ENCODE peak calls at places on chromosomes 4 and X, in five cellular contexts. U is psoas muscle, M is upper lobe of left lung, I is left ventricle myocardium inferior, G is uterus. W is an unnamed sample. For H3K9me3 and H3K4me1, the result is how much of the 10 kb centered on the place peaks cover.

GRCh38 chr4:118279920-118280432 is 72.8 kb downstream of the PRSS12 start:
- DNase-seq in U (no peak), M (no peak), I (no peak), G (no peak), W (no peak)

GRCh38 chrX:54358424-54359211 is 772 bp upstream of the WNK3 start:
- DNase-seq in U (peak), M (peak), I (peak), G (peak), W (peak)

GRCh38 chr4:140188975-140189374 is 35.0 kb upstream of the MAML3 start:
- DNase-seq in U (peak), M (peak), I (no peak), G (peak), W (peak)

GRCh38 chr4:183342541-183343533 is 20.6 kb upstream of the CLDN24 start:
- DNase-seq in U (no peak), M (no peak), I (peak), G (no peak), W (no peak)

GRCh38 chrX:9832811-9833210 is 46.6 kb downstream of the SHROOM2 start:
- DNase-seq in U (no peak), M (no peak), I (no peak), G (no peak), W (no peak)

GRCh38 chrX:17412692-17413091 is 37.7 kb downstream of the NHS start:
- DNase-seq in U (no peak), M (no peak), I (no peak), G (no peak), W (no peak)

GRCh38 chr4:128159967-128160366 is 98.9 kb downstream of the LARP1B start:
- DNase-seq in U (no peak), M (no peak), I (no peak), G (no peak), W (no peak)

GRCh38 chrX:69412661-69413060 is 91.5 kb upstream of the NALF2 start:
- DNase-seq in U (no peak), M (no peak), I (no peak), G (no peak), W (no peak)

GRCh38 chr4:93467484-93468155 is 360.9 kb upstream of the ATOH1 start:
- DNase-seq in U (no peak), M (no peak), I (no peak), G (no peak), W (no peak)

GRCh38 chr4:93466440-93466839 is 362.1 kb upstream of the ATOH1 start:
- DNase-seq in U (no peak), M (no peak), I (no peak), G (no peak), W (no peak)

DNA sequence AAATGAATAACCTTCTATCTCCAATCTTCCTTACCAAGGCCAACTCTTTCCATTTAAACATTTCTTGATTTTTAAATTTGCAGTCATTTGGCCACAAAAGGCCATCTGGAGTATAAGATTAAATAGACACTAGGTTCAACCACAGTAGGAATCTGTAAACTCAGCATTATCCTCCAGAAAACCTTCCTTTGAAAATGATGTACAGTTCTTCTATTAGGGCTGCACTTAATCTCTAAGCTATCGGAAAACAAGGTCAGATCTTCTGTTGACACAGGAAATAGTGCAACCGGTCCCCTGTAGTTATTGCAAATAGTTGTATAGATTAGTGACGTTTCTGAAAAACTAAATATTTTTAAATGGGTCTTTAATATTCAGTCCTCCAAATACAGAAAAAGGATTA is 359.0 kb upstream of the ATOH1 start:
- DNase-seq in U (no peak), M (no peak), I (no peak), G (no peak), W (no peak)
- H3K9me3 ChIP-seq in U (under half), M (under half), I (under half), G (under half), W (under half)

GRCh38 chr4:76607266-76607799 is 172.3 kb downstream of the SHROOM3 start:
- DNase-seq in U (no peak), M (no peak), I (no peak), G (no peak), W (no peak)

GRCh38 chr4:76605099-76605563 is 170.1 kb downstream of the SHROOM3 start:
- DNase-seq in U (no peak), M (no peak), I (no peak), G (no peak), W (no peak)

GRCh38 chr4:76610751-76611150 is 175.7 kb downstream of the SHROOM3 start:
- DNase-seq in U (no peak), M (no peak), I (no peak), G (no peak), W (no peak)

GRCh38 chr4:76606662-76607265 is 171.7 kb downstream of the SHROOM3 start:
- DNase-seq in U (no peak), M (no peak), I (no peak), G (no peak), W (no peak)

DNA sequence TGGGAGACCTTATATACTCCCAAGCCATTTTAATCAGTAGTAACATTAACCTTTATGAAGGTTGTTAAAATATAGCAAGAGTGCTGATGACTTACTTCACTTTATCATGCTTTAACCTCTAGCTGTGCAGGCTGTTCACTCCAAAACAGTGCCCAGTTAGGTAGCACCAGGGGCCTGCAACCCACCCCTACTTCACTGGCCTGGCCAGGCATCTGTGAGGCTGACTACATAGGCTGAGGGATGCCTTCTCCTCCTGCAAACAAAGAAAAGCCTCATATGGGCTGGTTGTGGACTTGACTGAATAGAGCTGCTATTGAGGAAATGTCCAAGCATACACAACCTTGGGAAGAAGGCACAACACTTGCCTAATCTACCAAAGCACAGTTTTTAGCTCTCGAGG is 172.8 kb downstream of the SHROOM3 start:
- DNase-seq in U (no peak), M (no peak), I (no peak), G (no peak), W (no peak)
- H3K4me1 ChIP-seq in U (under half), M (under half), I (half or more), G (under half), W (under half)

GRCh38 chrX:65098851-65099250 is 122.6 kb upstream of the ZC4H2 start:
- DNase-seq in U (no peak), M (no peak), I (no peak), G (no peak), W (no peak)
- H3K9me3 ChIP-seq in U (under half), M (under half), I (under half), G (under half), W (under half)

DNA sequence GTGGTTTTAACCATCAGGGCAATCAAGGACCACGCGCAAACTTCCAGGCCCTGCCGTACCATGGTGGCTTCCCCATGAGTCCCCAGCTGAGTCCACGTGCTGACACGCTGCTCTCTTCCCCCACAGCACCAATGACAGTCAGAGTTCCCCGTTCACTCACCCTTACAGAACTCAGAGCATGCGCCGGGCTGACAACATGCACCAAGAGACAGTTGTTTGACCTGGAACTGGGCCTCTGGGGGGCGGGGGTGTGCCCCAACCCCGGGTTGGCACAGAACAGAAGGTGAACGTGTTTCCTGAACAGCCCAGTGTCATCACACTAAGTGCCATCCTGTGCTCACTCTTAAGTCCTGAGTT is 29.4 kb downstream of the IRF2 start:
- DNase-seq in U (no peak), M (no peak), I (no peak), G (no peak), W (peak)
- H3K4me1 ChIP-seq in U (half or more), M (half or more), I (half or more), G (under half), W (half or more)

GRCh38 chr4:76473186-76473585 is 38.2 kb downstream of the SHROOM3 start:
- DNase-seq in U (no peak), M (no peak), I (no peak), G (no peak), W (no peak)
- H3K9me3 ChIP-seq in U (under half), M (under half), I (under half), G (under half), W (under half)

DNA sequence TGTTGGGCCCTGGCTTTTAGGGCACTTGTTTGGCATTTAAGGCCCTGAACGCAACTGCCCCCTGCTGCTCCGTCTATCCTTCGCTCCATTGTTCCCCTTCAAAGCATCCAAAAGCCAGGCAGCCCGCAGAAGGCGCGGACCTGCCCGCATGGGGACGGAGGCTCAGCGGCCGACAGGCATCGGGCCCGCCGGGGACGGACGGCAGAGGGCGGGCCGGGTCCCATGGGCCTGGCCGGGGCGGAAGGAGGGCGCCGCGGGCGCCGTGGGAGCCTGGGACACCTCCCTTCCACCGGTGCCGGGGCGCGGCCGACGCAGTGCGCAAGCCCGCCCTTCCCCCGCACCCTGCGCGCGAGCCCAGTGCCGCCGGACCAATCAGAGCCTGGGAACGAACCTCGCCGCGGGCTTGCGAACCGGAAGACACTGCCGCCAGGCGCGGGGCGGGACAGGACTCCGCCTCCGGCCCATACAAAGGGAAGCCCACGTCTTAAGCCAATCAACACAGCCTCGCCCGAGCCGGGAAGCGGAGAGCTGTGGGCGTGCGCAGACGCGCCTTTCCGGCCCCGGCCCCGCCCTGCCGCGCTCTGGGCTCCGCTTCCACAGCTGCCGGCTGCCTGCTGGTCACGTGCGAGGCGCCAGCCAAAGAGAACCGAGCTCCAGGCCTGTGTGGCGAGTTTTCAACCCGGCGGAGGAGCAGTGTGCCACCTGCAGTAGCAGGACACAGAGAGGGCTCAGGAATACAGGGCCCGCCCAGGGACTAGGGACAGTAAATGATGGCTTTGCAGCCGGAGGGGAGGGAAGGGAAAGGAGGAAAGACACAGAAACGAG is 2.1 kb upstream of the ARHGAP4 start:
- DNase-seq in U (peak), M (peak), I (peak), G (peak), W (peak)
- H3K4me1 ChIP-seq in U (under half), M (half or more), I (half or more), G (under half), W (under half)

GRCh38 chr4:32826169-32826568 is 2106.0 kb downstream of the PCDH7 start:
- DNase-seq in U (no peak), M (no peak), I (no peak), G (no peak), W (no peak)
- H3K9me3 ChIP-seq in U (under half), M (under half), I (under half), G (under half), W (under half)

GRCh38 chr4:184385705-184386141 is 88.6 kb downstream of the IRF2 start:
- DNase-seq in U (no peak), M (peak), I (peak), G (no peak), W (no peak)
- H3K4me1 ChIP-seq in U (half or more), M (half or more), I (half or more), G (under half), W (under half)